ENCODE peak calls at places on chromosomes 2 and 18, in nine cellular contexts. F, J, I, Z, L, B, A, Q and V are unnamed samples.

GRCh38 chr2:203681978-203682377 is 24.5 kb upstream of the CD28 start:
- DNase-seq in F (no peak), J (no peak), I (no peak), Z (no peak), L (no peak), B (no peak), A (peak), Q (no peak), V (peak)

GRCh38 chr2:232276739-232277313 is 101.7 kb upstream of the ALPP start:
- DNase-seq in F (no peak), J (no peak), I (no peak), Z (no peak), L (peak), B (no peak), A (no peak), Q (no peak), V (no peak)

GRCh38 chr2:207812858-207813175 is 43.1 kb upstream of the FZD5 start:
- DNase-seq in F (no peak), J (no peak), I (no peak), Z (no peak), L (no peak), B (no peak), A (no peak), Q (no peak), V (no peak)

GRCh38 chr2:144950874-144951560 is 431.1 kb upstream of the ZEB2 start:
- DNase-seq in F (peak), J (no peak), I (no peak), Z (no peak), L (no peak), B (no peak), A (peak), Q (no peak), V (peak)

GRCh38 chr2:234723400-234723799 is 226.5 kb upstream of the ARL4C start:
- DNase-seq in F (no peak), J (no peak), I (no peak), Z (no peak), L (peak), B (no peak), A (no peak), Q (no peak), V (no peak)

GRCh38 chr2:46863895-46864294 is 51.7 kb downstream of the MCFD2 start:
- DNase-seq in F (no peak), J (no peak), I (no peak), Z (no peak), L (no peak), B (no peak), A (no peak), Q (no peak), V (no peak)

GRCh38 chr2:27720004-27720551 is 51.4 kb upstream of the MRPL33 start:
- DNase-seq in F (peak), J (peak), I (no peak), Z (no peak), L (no peak), B (peak), A (peak), Q (no peak), V (peak)

GRCh38 chr2:159574246-159574645 is 42.1 kb downstream of the BAZ2B start:
- DNase-seq in F (peak), J (no peak), I (no peak), Z (no peak), L (no peak), B (no peak), A (peak), Q (no peak), V (peak)

GRCh38 chr2:224646242-224646846 is 61.2 kb upstream of the CUL3 start:
- DNase-seq in F (no peak), J (no peak), I (no peak), Z (no peak), L (peak), B (no peak), A (peak), Q (no peak), V (peak)

GRCh38 chr2:153420394-153420793 is 58.2 kb downstream of the RPRM start:
- DNase-seq in F (no peak), J (no peak), I (no peak), Z (no peak), L (no peak), B (no peak), A (no peak), Q (no peak), V (no peak)

GRCh38 chr2:219163156-219163555 is 2.5 kb upstream of the NHEJ1 start:
- DNase-seq in F (no peak), J (no peak), I (no peak), Z (no peak), L (no peak), B (no peak), A (no peak), Q (no peak), V (no peak)

GRCh38 chr18:33469699-33470098 is 29.2 kb upstream of the CCDC178 start:
- DNase-seq in F (no peak), J (no peak), I (no peak), Z (no peak), L (no peak), B (no peak), A (peak), Q (no peak), V (no peak)

GRCh38 chr2:22455086-22455485 is 929.9 kb upstream of the KLHL29 start:
- DNase-seq in F (no peak), J (no peak), I (no peak), Z (no peak), L (no peak), B (no peak), A (no peak), Q (no peak), V (no peak)

GRCh38 chr2:8872821-8873432 is 35.5 kb upstream of the KIDINS220 start:
- DNase-seq in F (peak), J (peak), I (no peak), Z (no peak), L (peak), B (no peak), A (peak), Q (no peak), V (peak)

GRCh38 chr18:36595046-36595817 is 233.6 kb downstream of the TPGS2 start:
- DNase-seq in F (no peak), J (no peak), I (no peak), Z (no peak), L (no peak), B (no peak), A (no peak), Q (no peak), V (no peak)

GRCh38 chr2:144211826-144212225 is 308.1 kb downstream of the ZEB2 start:
- DNase-seq in F (no peak), J (no peak), I (no peak), Z (no peak), L (no peak), B (no peak), A (no peak), Q (no peak), V (no peak)

GRCh38 chr2:19120941-19121750 is 237.3 kb downstream of the OSR1 start:
- DNase-seq in F (peak), J (no peak), I (no peak), Z (no peak), L (no peak), B (no peak), A (peak), Q (peak), V (peak)

GRCh38 chr2:239275037-239275685 is 125.7 kb downstream of the HDAC4 start:
- DNase-seq in F (peak), J (no peak), I (no peak), Z (peak), L (no peak), B (peak), A (peak), Q (peak), V (peak)

GRCh38 chr2:46460241-46460921 is 19.0 kb upstream of the TMEM247 start:
- DNase-seq in F (no peak), J (no peak), I (no peak), Z (no peak), L (no peak), B (peak), A (no peak), Q (peak), V (no peak)

GRCh38 chr2:42713920-42714319 is 50.0 kb downstream of the OXER1 start:
- DNase-seq in F (no peak), J (no peak), I (no peak), Z (no peak), L (no peak), B (no peak), A (no peak), Q (no peak), V (no peak)

GRCh38 chr2:27954771-27955384 is 64.3 kb downstream of the BABAM2 start:
- DNase-seq in F (peak), J (no peak), I (no peak), Z (no peak), L (peak), B (peak), A (peak), Q (peak), V (peak)

GRCh38 chr2:113158884-113159553 is 14.8 kb upstream of the PSD4 start:
- DNase-seq in F (peak), J (no peak), I (no peak), Z (no peak), L (no peak), B (no peak), A (peak), Q (peak), V (no peak)

GRCh38 chr2:240511351-240512108 is 46.3 kb downstream of the ANKMY1 start:
- DNase-seq in F (no peak), J (no peak), I (no peak), Z (no peak), L (no peak), B (no peak), A (no peak), Q (no peak), V (no peak)

GRCh38 chr18:47772374-47773248 is 157.8 kb downstream of the SMAD2 start:
- DNase-seq in F (peak), J (no peak), I (peak), Z (peak), L (peak), B (peak), A (peak), Q (peak), V (peak)

GRCh38 chr2:54226224-54226623 is 29.8 kb downstream of the TSPYL6 start:
- DNase-seq in F (no peak), J (no peak), I (no peak), Z (no peak), L (no peak), B (no peak), A (no peak), Q (no peak), V (peak)

GRCh38 chr2:156434461-156435291 is 1.5 kb upstream of the GPD2 start:
- DNase-seq in F (no peak), J (no peak), I (no peak), Z (no peak), L (no peak), B (no peak), A (peak), Q (no peak), V (peak)

GRCh38 chr2:68240446-68240845 is 11.9 kb downstream of the PPP3R1 start:
- DNase-seq in F (no peak), J (no peak), I (no peak), Z (no peak), L (no peak), B (no peak), A (no peak), Q (no peak), V (no peak)

GRCh38 chr2:168920504-168921157 is 19.5 kb downstream of the G6PC2 start:
- DNase-seq in F (peak), J (no peak), I (no peak), Z (no peak), L (peak), B (no peak), A (peak), Q (no peak), V (peak)

GRCh38 chr2:128644745-128645256 is 326.1 kb upstream of the HS6ST1 start:
- DNase-seq in F (no peak), J (no peak), I (no peak), Z (no peak), L (no peak), B (no peak), A (no peak), Q (peak), V (no peak)

GRCh38 chr2:74077636-74078035 is 70.1 kb downstream of the BOLA3 start:
- DNase-seq in F (no peak), J (no peak), I (no peak), Z (no peak), L (no peak), B (no peak), A (no peak), Q (no peak), V (no peak)

GRCh38 chr2:74081030-74081429 is 66.7 kb downstream of the BOLA3 start:
- DNase-seq in F (peak), J (no peak), I (no peak), Z (no peak), L (no peak), B (no peak), A (peak), Q (no peak), V (no peak)

GRCh38 chr2:74078467-74078866 is 69.2 kb downstream of the BOLA3 start:
- DNase-seq in F (no peak), J (no peak), I (no peak), Z (no peak), L (no peak), B (no peak), A (no peak), Q (no peak), V (no peak)

GRCh38 chr2:74079522-74080341 is 68.0 kb downstream of the BOLA3 start:
- DNase-seq in F (peak), J (peak), I (no peak), Z (no peak), L (no peak), B (no peak), A (no peak), Q (no peak), V (no peak)

GRCh38 chr2:74080346-74080745 is 67.4 kb downstream of the BOLA3 start:
- DNase-seq in F (no peak), J (no peak), I (no peak), Z (no peak), L (no peak), B (no peak), A (no peak), Q (no peak), V (peak)
- TF ChIP-seq CTCF in F (peak), J (peak), I (no peak), Z (no peak), L (peak), B (no peak), A (peak), Q (no peak), V (peak)

GRCh38 chr2:175600024-175600831 is 401.8 kb downstream of the LNPK start:
- DNase-seq in F (peak), J (no peak), I (no peak), Z (no peak), L (no peak), B (no peak), A (peak), Q (no peak), V (peak)
- H3K4me3 ChIP-seq in F (no peak), J (no peak), I (no peak), Z (no peak), L (no peak), B (no peak), A (no peak), Q (no peak), V (no peak)

GRCh38 chr2:150548527-150548926 is 61.1 kb upstream of the RND3 start:
- DNase-seq in F (no peak), J (no peak), I (no peak), Z (no peak), L (no peak), B (no peak), A (peak), Q (peak), V (no peak)
- TF ChIP-seq CTCF in F (peak), J (peak), I (peak), Z (no peak), L (peak), B (no peak), A (peak), Q (no peak), V (peak)

DNA sequence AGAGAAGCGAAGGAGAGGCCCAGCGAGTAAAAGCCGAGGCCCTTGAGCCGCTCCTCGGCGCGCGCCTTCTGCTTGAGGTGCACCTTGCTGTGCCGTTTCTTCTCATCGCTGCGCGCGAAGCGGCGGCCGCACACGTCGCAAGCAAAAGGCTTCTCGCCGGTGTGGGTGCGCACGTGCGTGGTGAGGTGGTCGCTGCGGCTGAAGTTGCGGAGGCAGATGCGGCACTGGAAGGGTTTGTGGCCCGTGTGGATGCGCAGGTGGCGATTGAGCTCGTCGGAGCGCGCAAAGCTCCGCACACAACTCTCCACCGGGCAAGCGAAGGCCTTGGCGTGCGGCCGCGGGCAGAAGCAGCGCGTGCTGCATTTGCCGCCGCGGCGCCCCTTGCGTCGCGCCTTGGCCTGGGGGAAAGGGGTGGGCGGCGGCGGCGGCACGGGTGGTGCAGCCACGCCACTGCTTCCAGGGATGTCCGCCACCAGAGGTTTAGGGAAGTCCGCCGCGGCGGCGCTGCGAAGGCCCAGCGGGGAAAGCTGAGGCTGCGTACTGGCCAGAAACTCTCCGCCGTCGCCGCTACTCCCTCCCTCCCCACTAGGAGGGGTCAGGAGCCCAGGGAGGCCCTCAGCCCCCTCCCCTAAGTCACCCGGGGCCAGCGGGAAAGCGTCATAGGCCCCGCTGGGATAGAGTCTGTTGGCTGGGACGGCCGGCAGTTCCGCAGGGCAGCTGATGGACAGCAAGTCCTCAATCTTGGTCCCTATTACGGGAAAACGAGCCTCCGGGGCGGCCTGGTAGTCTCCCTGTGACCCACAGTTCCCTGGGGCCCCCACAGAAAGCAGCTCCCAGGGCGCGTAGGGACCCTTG is 1.7 kb downstream of the EGR4 start:
- DNase-seq in F (no peak), J (no peak), I (peak), Z (peak), L (no peak), B (no peak), A (peak), Q (no peak), V (no peak)
- H3K4me3 ChIP-seq in F (no peak), J (peak), I (no peak), Z (peak), L (no peak), B (no peak), A (no peak), Q (peak), V (peak)

DNA sequence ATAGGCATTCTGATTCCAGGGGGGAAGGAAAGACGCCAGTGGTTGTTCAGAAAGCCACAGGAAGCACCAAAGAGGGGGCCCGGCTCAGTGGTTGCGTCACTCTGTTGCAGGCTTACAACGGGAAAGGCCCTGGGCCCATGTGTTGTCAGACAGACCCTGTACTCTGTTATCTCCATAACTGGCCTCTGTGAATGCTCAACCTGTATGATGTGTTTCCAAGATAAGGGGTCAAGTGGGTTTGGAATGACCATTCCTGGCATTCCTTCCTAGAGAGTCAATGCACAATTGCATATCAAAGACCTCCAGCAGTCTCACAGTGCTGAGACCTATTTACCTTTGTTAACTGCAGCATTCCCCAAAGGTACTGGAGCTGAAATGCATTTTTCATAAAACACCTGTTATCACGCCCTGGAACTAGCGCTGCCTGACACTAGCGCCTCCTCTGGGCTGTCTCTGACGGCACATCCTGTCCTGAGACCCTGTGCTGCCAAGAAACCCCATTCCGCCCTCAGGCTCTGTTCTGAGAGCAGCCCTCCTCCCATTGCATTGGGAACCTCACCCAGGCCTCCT is 13.2 kb upstream of the LRRFIP1 start:
- DNase-seq in F (no peak), J (no peak), I (no peak), Z (no peak), L (no peak), B (no peak), A (no peak), Q (no peak), V (peak)
- TF ChIP-seq CTCF in F (no peak), J (peak), I (no peak), Z (no peak), L (no peak), B (no peak), A (peak), Q (no peak), V (no peak)

DNA sequence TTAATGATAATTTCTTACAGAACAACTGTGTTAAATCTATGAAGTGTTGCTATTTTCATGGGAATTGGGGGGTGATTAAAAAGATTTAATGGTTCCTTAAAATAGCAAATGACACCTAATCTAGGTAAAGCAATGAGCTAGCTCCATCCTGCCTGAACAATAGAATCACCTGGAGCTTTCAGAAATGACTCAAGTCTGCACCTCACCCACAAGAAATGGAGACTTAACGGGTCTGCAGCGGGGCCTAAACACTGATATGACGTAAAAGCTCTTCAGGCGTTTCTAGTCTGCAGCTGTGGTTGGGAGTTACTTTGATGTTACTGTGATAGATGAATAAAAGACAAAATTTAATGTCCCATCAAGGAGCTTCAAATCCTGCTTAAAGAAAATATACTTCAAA is 328.2 kb downstream of the RND3 start:
- DNase-seq in F (no peak), J (no peak), I (no peak), Z (no peak), L (no peak), B (no peak), A (no peak), Q (no peak), V (no peak)
- H3K4me3 ChIP-seq in F (no peak), J (no peak), I (no peak), Z (no peak), L (no peak), B (no peak), A (no peak), Q (no peak), V (no peak)

DNA sequence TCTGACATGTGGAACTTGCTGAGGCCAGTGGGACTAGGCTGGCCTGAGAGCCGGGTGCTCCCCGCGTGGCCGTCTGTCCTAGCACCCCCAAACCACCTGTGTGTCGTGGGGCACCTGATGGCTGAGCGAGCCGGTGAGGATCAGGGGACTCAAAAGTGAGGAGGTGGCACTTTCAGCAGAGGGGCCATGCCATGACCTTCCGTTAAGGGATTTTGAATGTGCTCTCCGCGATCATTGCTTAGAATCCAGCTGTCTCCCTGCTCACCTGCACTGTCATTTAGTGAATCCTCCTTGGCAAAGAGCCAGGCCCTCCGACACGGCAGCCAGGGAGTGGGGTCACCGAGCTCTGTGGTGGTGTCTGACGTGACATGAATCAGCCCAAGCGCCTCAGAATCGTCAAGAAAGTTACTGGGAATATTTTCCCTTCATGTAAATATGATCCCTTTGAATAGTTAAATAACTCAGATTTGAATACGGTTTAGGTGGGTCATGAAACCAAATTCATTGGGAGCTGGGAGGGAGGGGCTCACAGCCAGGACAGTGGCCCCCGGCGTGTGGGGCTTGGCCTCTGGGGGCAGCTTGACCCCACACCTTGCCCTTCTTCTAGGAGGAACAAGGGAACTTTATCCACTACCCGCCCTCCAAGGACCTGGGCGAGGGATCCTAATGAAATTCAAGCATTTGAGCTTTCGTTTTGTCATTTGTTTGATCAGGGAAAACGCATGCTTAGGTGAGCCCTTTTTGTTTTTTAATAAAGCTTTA is 9.5 kb downstream of the NFATC1 start:
- DNase-seq in F (no peak), J (no peak), I (peak), Z (peak), L (no peak), B (no peak), A (no peak), Q (no peak), V (no peak)
- TF ChIP-seq CTCF in F (no peak), J (no peak), I (no peak), Z (no peak), L (no peak), B (no peak), A (no peak), Q (no peak), V (no peak)

GRCh38 chr2:217943379-217944321 is 59.1 kb downstream of the TNS1 start:
- DNase-seq in F (no peak), J (no peak), I (peak), Z (peak), L (no peak), B (peak), A (peak), Q (peak), V (peak)
- H3K4me3 ChIP-seq in F (peak), J (no peak), I (peak), Z (peak), L (no peak), B (peak), A (peak), Q (peak), V (peak)

GRCh38 chr2:233674995-233675394 is 3.3 kb downstream of the UGT1A9 start:
- DNase-seq in F (no peak), J (no peak), I (no peak), Z (no peak), L (no peak), B (no peak), A (no peak), Q (no peak), V (no peak)
- TF ChIP-seq CTCF in F (no peak), J (no peak), I (no peak), Z (no peak), L (no peak), B (no peak), A (no peak), Q (no peak), V (peak)